ENCODE peak calls at places on chromosomes 3 and 15, in four cellular contexts. F, V, I and K are unnamed samples.
A peak's percentile ranks its signal among the peaks of the same experiment; 100 is the strongest.

GRCh38 chr3:149936812-149937230 is 33.9 kb downstream of the PFN2 start:
- DNase-seq in F (peak; percentile 47), V (peak; percentile 51), I (peak; percentile 37), K (peak; percentile 94)

GRCh38 chr15:101242160-101242998 is 9.5 kb downstream of the CHSY1 start:
- DNase-seq in I (peak; percentile 74), F (no peak), V (no peak), K (no peak)

GRCh38 chr3:64000446-64001055 is 22.7 kb downstream of the PSMD6 start:
- DNase-seq in V (no peak), F (no peak), I (no peak), K (peak; percentile 41)

GRCh38 chr3:181635141-181635540 is 76.6 kb upstream of the SOX2 start:
- DNase-seq in F (no peak), V (no peak), I (no peak), K (no peak)

GRCh38 chr3:187261541-187261969 is 30.0 kb downstream of the MASP1 start:
- DNase-seq in I (no peak), V (no peak), F (no peak), K (no peak)

GRCh38 chr3:107407355-107407754 is 30.1 kb downstream of the CCDC54 start:
- DNase-seq in F (no peak), I (no peak), V (no peak), K (no peak)

GRCh38 chr15:69297642-69298353 is 914 bp upstream of the PAQR5 start:
- DNase-seq in I (no peak), V (no peak), F (no peak), K (no peak)

GRCh38 chr3:44019736-44020135 is 221.9 kb upstream of the TOPAZ1 start:
- DNase-seq in V (no peak), F (no peak), I (no peak), K (peak; percentile 53)

GRCh38 chr3:123008808-123009207 is 18.8 kb downstream of the SEMA5B start:
- DNase-seq in I (no peak), F (no peak), V (no peak), K (no peak)

GRCh38 chr3:64327039-64327804 is 102.0 kb upstream of the PRICKLE2 start:
- DNase-seq in F (no peak), I (no peak), V (peak; percentile 6), K (no peak)

GRCh38 chr3:169952045-169952444 is 14.6 kb upstream of the SEC62 start:
- DNase-seq in F (no peak), V (no peak), I (no peak), K (no peak)

GRCh38 chr3:53935283-53935901 is 43.7 kb upstream of the SELENOK start:
- DNase-seq in F (no peak), V (no peak), I (no peak), K (no peak)

GRCh38 chr15:26455828-26456227 is 317.0 kb downstream of the GABRB3 start:
- DNase-seq in F (no peak), V (no peak), I (no peak), K (no peak)

GRCh38 chr3:110808630-110809029 is 263.0 kb upstream of the NECTIN3 start:
- DNase-seq in I (no peak), V (no peak), F (no peak), K (no peak)

GRCh38 chr3:65729553-65729952 is 309.2 kb downstream of the MAGI1 start:
- DNase-seq in F (peak; percentile 92), I (no peak), V (no peak), K (no peak)

GRCh38 chr3:16148783-16149182 is 25.7 kb upstream of the GALNT15 start:
- DNase-seq in I (no peak), V (no peak), F (no peak), K (no peak)

GRCh38 chr3:32226875-32227500 is 11.5 kb upstream of the CMTM8 start:
- DNase-seq in F (no peak), I (no peak), V (no peak), K (no peak)

GRCh38 chr15:96767703-96768434 is 437.4 kb downstream of the NR2F2 start:
- DNase-seq in I (no peak), V (no peak), F (no peak), K (no peak)

GRCh38 chr15:44490628-44491027 is 46.3 kb upstream of the EIF3J start:
- DNase-seq in I (no peak), F (no peak), V (no peak), K (no peak)

GRCh38 chr3:69913422-69913821 is 86.1 kb upstream of the SAMMSON start:
- DNase-seq in I (no peak), F (no peak), V (no peak), K (no peak)

GRCh38 chr15:67592245-67592644 is 49.7 kb downstream of the MAP2K5 start:
- DNase-seq in F (no peak), I (no peak), V (no peak), K (no peak)

GRCh38 chr15:67594793-67595192 is 52.3 kb downstream of the MAP2K5 start:
- DNase-seq in V (no peak), F (no peak), I (no peak), K (no peak)

GRCh38 chr15:67587754-67588153 is 45.3 kb downstream of the MAP2K5 start:
- DNase-seq in V (no peak), F (no peak), I (no peak), K (no peak)

GRCh38 chr15:67593561-67593960 is 51.1 kb downstream of the MAP2K5 start:
- DNase-seq in V (no peak), F (no peak), I (no peak), K (no peak)

DNA sequence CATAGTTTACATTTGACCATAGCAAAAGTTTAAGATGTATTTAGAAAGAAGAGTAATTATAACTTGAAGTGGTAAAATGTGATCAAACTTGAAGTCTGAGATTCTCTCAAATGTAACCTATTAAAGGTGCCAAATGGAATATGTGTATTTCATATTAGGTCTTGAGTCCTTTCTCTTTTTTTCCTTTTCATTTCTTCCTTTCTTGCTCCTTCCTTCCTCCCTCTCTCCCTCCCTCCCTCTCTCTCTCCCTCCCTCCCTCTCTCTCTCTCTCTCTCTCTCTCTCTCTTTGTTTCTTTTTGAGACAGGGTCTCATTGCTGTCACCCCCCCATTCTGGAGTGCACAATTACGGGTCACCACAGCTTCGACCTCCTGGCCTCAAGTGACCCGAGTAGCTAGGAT is 47.7 kb downstream of the MAP2K5 start:
- DNase-seq in I (no peak), V (no peak), F (no peak), K (no peak)
- TF ChIP-seq JUNB in I (no peak), V (no peak), F (no peak), K (no peak)

GRCh38 chr3:31165399-31165860 is 271.0 kb upstream of the GADL1 start:
- DNase-seq in I (no peak), F (no peak), V (no peak), K (no peak)
- TF ChIP-seq CREB1 in I (no peak), F (no peak), V (no peak), K (no peak)

DNA sequence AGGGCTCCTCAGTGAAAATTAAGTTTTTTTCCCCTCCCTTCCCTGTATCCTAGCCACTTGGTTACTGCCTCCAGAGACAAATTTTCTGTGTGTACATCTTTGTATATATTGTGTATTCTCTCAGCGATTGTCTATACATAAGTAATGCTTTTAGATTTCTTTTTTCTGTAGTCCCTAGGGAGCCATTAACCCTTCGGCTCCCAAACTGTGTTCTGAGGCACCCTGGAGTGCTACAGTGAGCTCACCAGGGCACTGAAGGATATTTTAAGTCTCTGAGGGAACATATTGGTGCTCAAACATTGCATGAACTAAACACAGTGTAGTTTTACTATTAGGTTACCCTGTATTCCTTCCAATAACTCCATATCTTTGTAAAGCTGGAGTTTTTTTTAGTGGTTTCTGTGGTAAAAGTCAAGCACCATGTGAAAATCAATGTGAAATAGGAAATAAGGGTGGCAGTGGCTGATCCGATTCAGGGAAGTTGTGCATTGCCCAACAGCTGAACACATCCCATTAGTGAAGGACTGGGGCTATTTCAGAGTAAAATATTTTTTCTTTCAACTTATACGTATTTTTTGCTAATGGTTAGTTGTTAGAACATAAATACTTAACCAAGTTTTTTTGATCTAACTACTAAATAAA is 43.0 kb downstream of the USP13 start:
- DNase-seq in V (no peak), F (no peak), I (no peak), K (no peak)
- H2AFZ ChIP-seq in V (no peak overlapping the region), F (no peak overlapping the region), I (no peak overlapping the region), K (no peak overlapping the region)

DNA sequence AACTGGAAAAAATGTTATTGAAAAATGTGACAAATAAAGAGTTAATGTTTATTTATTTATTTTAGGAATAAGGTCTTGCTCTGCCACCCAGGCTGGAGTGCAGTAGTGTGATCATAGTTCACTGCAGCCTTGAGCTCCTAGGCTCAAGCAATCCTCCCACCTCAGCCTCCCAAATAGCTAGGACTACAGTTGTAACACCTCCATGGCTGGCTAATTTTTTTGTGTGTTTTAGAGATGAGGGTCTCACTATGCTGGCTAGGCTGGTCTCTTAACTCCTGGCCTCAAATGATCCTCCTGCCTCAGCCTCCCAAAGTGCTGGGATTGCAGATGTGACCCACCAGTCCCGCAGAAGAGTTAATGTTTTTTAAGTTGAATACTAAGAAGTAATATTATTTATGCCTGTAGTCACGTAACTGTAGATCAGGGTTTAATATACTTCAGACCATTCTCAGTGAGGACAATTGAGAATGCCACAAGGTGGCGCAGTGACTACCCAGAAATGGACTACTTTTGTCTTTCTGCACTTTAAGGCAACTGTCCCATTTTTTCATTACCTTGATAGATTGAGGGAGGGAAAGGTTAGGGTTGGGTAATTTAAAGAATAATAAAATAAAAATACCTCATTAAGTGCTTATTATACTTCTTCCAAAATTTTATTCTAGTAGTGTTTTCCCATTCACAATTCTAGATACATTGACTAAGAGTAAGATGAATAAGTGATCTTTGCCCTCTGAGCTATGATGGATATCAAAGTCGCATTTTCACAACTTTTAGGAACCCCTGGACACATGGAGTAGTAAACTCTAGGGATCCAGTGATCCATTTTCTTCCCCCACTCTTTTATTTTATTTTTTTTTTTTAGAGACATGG is 6.0 kb downstream of the MUC13 start:
- DNase-seq in I (no peak), F (peak; percentile 57), V (peak; percentile 12), K (peak; percentile 81)
- TF ChIP-seq JUNB in I (no peak), F (no peak), V (no peak), K (no peak)

GRCh38 chr15:22811640-22812039 is 25.2 kb downstream of the NIPA1 start:
- DNase-seq in F (peak; percentile 39), I (no peak), V (no peak), K (peak; percentile 72)
- TF ChIP-seq CREB1 in F (no peak), I (no peak), V (no peak), K (no peak)

GRCh38 chr3:168096210-168096795 is 579 bp upstream of the GOLIM4 start:
- DNase-seq in F (peak; percentile 87), I (peak; percentile 56), V (peak; percentile 44), K (peak; percentile 56)
- H2AFZ ChIP-seq in F (peak overlapping the region; percentile 90), I (peak overlapping the region; percentile 97), V (peak overlapping the region; percentile 97), K (peak overlapping the region; percentile 84)

GRCh38 chr3:38137615-38138346 is 680 bp upstream of the MYD88 start:
- DNase-seq in I (no peak), V (no peak), F (no peak), K (peak; percentile 62)
- TF ChIP-seq JUNB in I (no peak), V (no peak), F (no peak), K (no peak)

GRCh38 chr3:10192953-10193691 is 28.4 kb downstream of the IRAK2 start:
- DNase-seq in I (peak; percentile 91), V (peak; percentile 48), F (peak; percentile 28), K (peak; percentile 77)
- TF ChIP-seq CREB1 in I (no peak), V (no peak), F (no peak), K (no peak)

GRCh38 chr15:98764296-98764695 is 116.0 kb downstream of the IGF1R start:
- DNase-seq in V (no peak), F (no peak), I (no peak), K (no peak)

GRCh38 chr15:98760112-98760826 is 111.9 kb downstream of the IGF1R start:
- DNase-seq in I (no peak), V (no peak), F (no peak), K (no peak)

GRCh38 chr15:98758224-98758623 is 109.9 kb downstream of the IGF1R start:
- DNase-seq in V (no peak), I (no peak), F (no peak), K (no peak)

GRCh38 chr15:98763179-98763578 is 114.8 kb downstream of the IGF1R start:
- DNase-seq in I (no peak), F (no peak), V (no peak), K (no peak)

GRCh38 chr15:98760975-98761374 is 112.6 kb downstream of the IGF1R start:
- DNase-seq in V (no peak), F (no peak), I (no peak), K (no peak)
- H2AFZ ChIP-seq in V (no peak overlapping the region), F (no peak overlapping the region), I (no peak overlapping the region), K (no peak overlapping the region)